ENCODE peak calls at places on chromosomes 16 and 17, in seven cellular contexts. One of them, this sample, is unnamed.

GRCh38 chr16:54422569-54422978 is 136.0 kb upstream of the IRX3 start:
- DNase-seq in AG04450: no peak
- DNase-seq in cardiac fibroblast: no peak
- DNase-seq in mucosa of descending colon: no peak
- DNase-seq in testis: no peak
- DNase-seq in AG09309: no peak
- DNase-seq in HTR-8/SVneo: no peak
- DNase-seq in this sample: no peak

GRCh38 chr16:25012525-25012991 is 2.6 kb downstream of the ARHGAP17 start:
- DNase-seq in AG04450: no peak
- DNase-seq in cardiac fibroblast: peak
- DNase-seq in mucosa of descending colon: peak
- DNase-seq in testis: no peak
- DNase-seq in AG09309: peak
- DNase-seq in HTR-8/SVneo: peak
- DNase-seq in this sample: peak

GRCh38 chr17:82376042-82376730 is 4.6 kb downstream of the UTS2R start:
- DNase-seq in AG04450: no peak
- DNase-seq in cardiac fibroblast: no peak
- DNase-seq in mucosa of descending colon: no peak
- DNase-seq in testis: no peak
- DNase-seq in AG09309: no peak
- DNase-seq in HTR-8/SVneo: no peak
- DNase-seq in this sample: no peak

GRCh38 chr16:12064291-12064690 is 87.8 kb downstream of the SNX29 start:
- DNase-seq in AG04450: no peak
- DNase-seq in cardiac fibroblast: no peak
- DNase-seq in mucosa of descending colon: no peak
- DNase-seq in testis: no peak
- DNase-seq in AG09309: no peak
- DNase-seq in HTR-8/SVneo: no peak
- DNase-seq in this sample: no peak

GRCh38 chr16:21984062-21984461 is 16.9 kb downstream of the PDZD9 start:
- DNase-seq in AG04450: no peak
- DNase-seq in cardiac fibroblast: no peak
- DNase-seq in mucosa of descending colon: no peak
- DNase-seq in testis: no peak
- DNase-seq in AG09309: no peak
- DNase-seq in HTR-8/SVneo: no peak
- DNase-seq in this sample: no peak

GRCh38 chr17:60080545-60080944 is 1.8 kb upstream of the HEATR6 start:
- DNase-seq in AG04450: no peak
- DNase-seq in cardiac fibroblast: no peak
- DNase-seq in mucosa of descending colon: no peak
- DNase-seq in testis: no peak
- DNase-seq in AG09309: no peak
- DNase-seq in HTR-8/SVneo: no peak
- DNase-seq in this sample: no peak

GRCh38 chr17:9676742-9677387 is 31.5 kb downstream of the USP43 start:
- DNase-seq in AG04450: no peak
- DNase-seq in cardiac fibroblast: no peak
- DNase-seq in mucosa of descending colon: no peak
- DNase-seq in testis: no peak
- DNase-seq in AG09309: no peak
- DNase-seq in HTR-8/SVneo: peak
- DNase-seq in this sample: no peak

GRCh38 chr17:40415390-40415789 is 2.3 kb downstream of the TOP2A start:
- DNase-seq in AG04450: peak
- DNase-seq in cardiac fibroblast: peak
- DNase-seq in mucosa of descending colon: no peak
- DNase-seq in testis: no peak
- DNase-seq in AG09309: peak
- DNase-seq in HTR-8/SVneo: peak
- DNase-seq in this sample: no peak

GRCh38 chr16:13307255-13307654 is 405.9 kb downstream of the SHISA9 start:
- DNase-seq in AG04450: no peak
- DNase-seq in cardiac fibroblast: no peak
- DNase-seq in mucosa of descending colon: no peak
- DNase-seq in testis: no peak
- DNase-seq in AG09309: no peak
- DNase-seq in HTR-8/SVneo: no peak
- DNase-seq in this sample: no peak

GRCh38 chr17:3921853-3922319 is 5.6 kb upstream of the P2RX1 start:
- DNase-seq in AG04450: no peak
- DNase-seq in cardiac fibroblast: no peak
- DNase-seq in mucosa of descending colon: no peak
- DNase-seq in testis: no peak
- DNase-seq in AG09309: no peak
- DNase-seq in HTR-8/SVneo: no peak
- DNase-seq in this sample: no peak

GRCh38 chr17:35731239-35731931 is at the start of gene RASL10B:
- DNase-seq in AG04450: no peak
- DNase-seq in cardiac fibroblast: peak
- DNase-seq in mucosa of descending colon: peak
- DNase-seq in testis: peak
- DNase-seq in AG09309: no peak
- DNase-seq in HTR-8/SVneo: peak
- DNase-seq in this sample: no peak

GRCh38 chr17:15262291-15263205 is 2.6 kb downstream of the PMP22 start:
- DNase-seq in AG04450: peak
- DNase-seq in cardiac fibroblast: peak
- DNase-seq in mucosa of descending colon: peak
- DNase-seq in testis: peak
- DNase-seq in AG09309: peak
- DNase-seq in HTR-8/SVneo: peak
- DNase-seq in this sample: peak

GRCh38 chr16:70720431-70721201 is 34.8 kb upstream of the MTSS2 start:
- DNase-seq in AG04450: no peak
- DNase-seq in cardiac fibroblast: no peak
- DNase-seq in mucosa of descending colon: no peak
- DNase-seq in testis: no peak
- DNase-seq in AG09309: no peak
- DNase-seq in HTR-8/SVneo: no peak
- DNase-seq in this sample: no peak

GRCh38 chr16:67216612-67217490 is 10.1 kb upstream of the TMEM208 start:
- DNase-seq in AG04450: no peak
- DNase-seq in cardiac fibroblast: peak
- DNase-seq in mucosa of descending colon: no peak
- DNase-seq in testis: no peak
- DNase-seq in AG09309: no peak
- DNase-seq in HTR-8/SVneo: no peak
- DNase-seq in this sample: no peak

GRCh38 chr16:57666353-57667068 is 1.6 kb upstream of the ADGRG3 start:
- DNase-seq in AG04450: no peak
- DNase-seq in cardiac fibroblast: no peak
- DNase-seq in mucosa of descending colon: no peak
- DNase-seq in testis: no peak
- DNase-seq in AG09309: no peak
- DNase-seq in HTR-8/SVneo: no peak
- DNase-seq in this sample: no peak

GRCh38 chr17:81553018-81553615 is 964 bp upstream of the FAAP100 start:
- DNase-seq in AG04450: no peak
- DNase-seq in cardiac fibroblast: peak
- DNase-seq in mucosa of descending colon: peak
- DNase-seq in testis: peak
- DNase-seq in AG09309: no peak
- DNase-seq in HTR-8/SVneo: peak
- DNase-seq in this sample: peak

GRCh38 chr17:64423881-64424280 is 25.0 kb upstream of the MILR1 start:
- DNase-seq in AG04450: no peak
- DNase-seq in cardiac fibroblast: no peak
- DNase-seq in mucosa of descending colon: no peak
- DNase-seq in testis: no peak
- DNase-seq in AG09309: no peak
- DNase-seq in HTR-8/SVneo: no peak
- DNase-seq in this sample: no peak

GRCh38 chr17:61700252-61700651 is 109.2 kb upstream of the NACA2 start:
- DNase-seq in AG04450: no peak
- DNase-seq in cardiac fibroblast: no peak
- DNase-seq in mucosa of descending colon: no peak
- DNase-seq in testis: no peak
- DNase-seq in AG09309: no peak
- DNase-seq in HTR-8/SVneo: no peak
- DNase-seq in this sample: no peak

GRCh38 chr17:7083592-7083991 is 3.5 kb upstream of the CLEC10A start:
- DNase-seq in AG04450: no peak
- DNase-seq in cardiac fibroblast: no peak
- DNase-seq in mucosa of descending colon: no peak
- DNase-seq in testis: no peak
- DNase-seq in AG09309: no peak
- DNase-seq in HTR-8/SVneo: no peak
- DNase-seq in this sample: no peak

GRCh38 chr17:29054835-29055234 is 11.9 kb downstream of the PIPOX start:
- DNase-seq in AG04450: no peak
- DNase-seq in cardiac fibroblast: no peak
- DNase-seq in mucosa of descending colon: no peak
- DNase-seq in testis: no peak
- DNase-seq in AG09309: no peak
- DNase-seq in HTR-8/SVneo: no peak
- DNase-seq in this sample: no peak

GRCh38 chr17:9568957-9569588 is 6.5 kb downstream of the STX8 start:
- DNase-seq in AG04450: no peak
- DNase-seq in cardiac fibroblast: no peak
- DNase-seq in mucosa of descending colon: no peak
- DNase-seq in testis: no peak
- DNase-seq in AG09309: no peak
- DNase-seq in HTR-8/SVneo: no peak
- DNase-seq in this sample: no peak

GRCh38 chr16:4664538-4665418 is 28.6 kb upstream of the NUDT16L1 start:
- DNase-seq in AG04450: no peak
- DNase-seq in cardiac fibroblast: no peak
- DNase-seq in mucosa of descending colon: peak
- DNase-seq in testis: peak
- DNase-seq in AG09309: no peak
- DNase-seq in HTR-8/SVneo: no peak
- DNase-seq in this sample: no peak

GRCh38 chr16:15807603-15808009 is 49.2 kb downstream of the MYH11 start:
- DNase-seq in AG04450: peak
- DNase-seq in cardiac fibroblast: peak
- DNase-seq in mucosa of descending colon: no peak
- DNase-seq in testis: peak
- DNase-seq in AG09309: no peak
- DNase-seq in HTR-8/SVneo: no peak
- DNase-seq in this sample: no peak

GRCh38 chr16:8474576-8474975 is 115.7 kb downstream of the TMEM114 start:
- DNase-seq in AG04450: no peak
- DNase-seq in cardiac fibroblast: no peak
- DNase-seq in mucosa of descending colon: no peak
- DNase-seq in testis: no peak
- DNase-seq in AG09309: no peak
- DNase-seq in HTR-8/SVneo: no peak
- DNase-seq in this sample: no peak

GRCh38 chr17:48276776-48277175 is 153.2 kb downstream of the SKAP1 start:
- DNase-seq in AG04450: no peak
- DNase-seq in cardiac fibroblast: no peak
- DNase-seq in mucosa of descending colon: no peak
- DNase-seq in testis: no peak
- DNase-seq in AG09309: no peak
- DNase-seq in HTR-8/SVneo: no peak
- DNase-seq in this sample: no peak

GRCh38 chr17:75783803-75784472 is 668 bp upstream of the UNK start:
- DNase-seq in AG04450: no peak
- DNase-seq in cardiac fibroblast: no peak
- DNase-seq in mucosa of descending colon: peak
- DNase-seq in testis: peak
- DNase-seq in AG09309: no peak
- DNase-seq in HTR-8/SVneo: no peak
- DNase-seq in this sample: no peak

GRCh38 chr16:28110074-28110473 is 46.6 kb upstream of the GSG1L start:
- DNase-seq in AG04450: no peak
- DNase-seq in cardiac fibroblast: peak
- DNase-seq in mucosa of descending colon: no peak
- DNase-seq in testis: no peak
- DNase-seq in AG09309: no peak
- DNase-seq in HTR-8/SVneo: no peak
- DNase-seq in this sample: no peak

GRCh38 chr17:19410875-19411291 is at the start of gene RNF112:
- DNase-seq in AG04450: no peak
- DNase-seq in cardiac fibroblast: peak
- DNase-seq in mucosa of descending colon: no peak
- DNase-seq in testis: no peak
- DNase-seq in AG09309: no peak
- DNase-seq in HTR-8/SVneo: no peak
- DNase-seq in this sample: no peak

GRCh38 chr16:67245189-67245585 is 2.1 kb downstream of the FHOD1 start:
- DNase-seq in AG04450: no peak
- DNase-seq in cardiac fibroblast: no peak
- DNase-seq in mucosa of descending colon: no peak
- DNase-seq in testis: no peak
- DNase-seq in AG09309: no peak
- DNase-seq in HTR-8/SVneo: no peak
- DNase-seq in this sample: no peak

GRCh38 chr17:79168486-79169055 is 93.9 kb downstream of the ENGASE start:
- DNase-seq in AG04450: no peak
- DNase-seq in cardiac fibroblast: no peak
- DNase-seq in mucosa of descending colon: no peak
- DNase-seq in testis: no peak
- DNase-seq in AG09309: no peak
- DNase-seq in HTR-8/SVneo: no peak
- DNase-seq in this sample: no peak

GRCh38 chr16:2967211-2967631 is 1.9 kb upstream of the PAQR4 start:
- DNase-seq in AG04450: no peak
- DNase-seq in cardiac fibroblast: no peak
- DNase-seq in mucosa of descending colon: no peak
- DNase-seq in testis: no peak
- DNase-seq in AG09309: no peak
- DNase-seq in HTR-8/SVneo: no peak
- DNase-seq in this sample: no peak

GRCh38 chr16:29321000-29321393 is 85.5 kb downstream of the NPIPB11 start:
- DNase-seq in AG04450: no peak
- DNase-seq in cardiac fibroblast: no peak
- DNase-seq in mucosa of descending colon: no peak
- DNase-seq in testis: no peak
- DNase-seq in AG09309: no peak
- DNase-seq in HTR-8/SVneo: no peak
- DNase-seq in this sample: no peak

GRCh38 chr17:68600123-68600880 is 865 bp downstream of the FAM20A start:
- DNase-seq in AG04450: no peak
- DNase-seq in cardiac fibroblast: peak
- DNase-seq in mucosa of descending colon: no peak
- DNase-seq in testis: peak
- DNase-seq in AG09309: no peak
- DNase-seq in HTR-8/SVneo: no peak
- DNase-seq in this sample: no peak

GRCh38 chr16:72458035-72458434 is 286.1 kb upstream of the PMFBP1 start:
- DNase-seq in AG04450: no peak
- DNase-seq in cardiac fibroblast: no peak
- DNase-seq in mucosa of descending colon: no peak
- DNase-seq in testis: no peak
- DNase-seq in AG09309: no peak
- DNase-seq in HTR-8/SVneo: no peak
- DNase-seq in this sample: no peak

GRCh38 chr16:19104591-19104990 is 9.2 kb upstream of the ITPRIPL2 start:
- DNase-seq in AG04450: no peak
- DNase-seq in cardiac fibroblast: no peak
- DNase-seq in mucosa of descending colon: no peak
- DNase-seq in testis: no peak
- DNase-seq in AG09309: no peak
- DNase-seq in HTR-8/SVneo: no peak
- DNase-seq in this sample: no peak

GRCh38 chr17:43759836-43760235 is 1.2 kb upstream of the SOST start:
- DNase-seq in AG04450: no peak
- DNase-seq in cardiac fibroblast: no peak
- DNase-seq in mucosa of descending colon: no peak
- DNase-seq in testis: no peak
- DNase-seq in AG09309: no peak
- DNase-seq in HTR-8/SVneo: no peak
- DNase-seq in this sample: no peak

GRCh38 chr17:82041139-82041814 is 3.8 kb upstream of the DCXR start:
- DNase-seq in AG04450: no peak
- DNase-seq in cardiac fibroblast: no peak
- DNase-seq in mucosa of descending colon: no peak
- DNase-seq in testis: no peak
- DNase-seq in AG09309: no peak
- DNase-seq in HTR-8/SVneo: no peak
- DNase-seq in this sample: no peak

GRCh38 chr17:44829558-44830358 is at the start of gene GJC1:
- DNase-seq in AG04450: no peak
- DNase-seq in cardiac fibroblast: peak
- DNase-seq in mucosa of descending colon: no peak
- DNase-seq in testis: peak
- DNase-seq in AG09309: no peak
- DNase-seq in HTR-8/SVneo: peak
- DNase-seq in this sample: no peak

This sample was measured in amniotic stem cell.